ENCODE peak calls at places on chromosomes 6 and 20, in eight cellular contexts. P is GM13976; S is activated CD4-positive, alpha-beta T cell treated with anti-CD3 and anti-CD28 coated beads for 24 hours; H is GM04504; C is tibial nerve; G is NCI-H2081 treated with DMSO at 0.1 percent for 48 hours; K is T-cell; R is nephron progenitor cell. I is an unnamed sample.

GRCh38 chr6:4405609-4406212 is 270.3 kb upstream of the ECI2 start:
- DNase-seq in C (no peak), H (no peak), K (no peak), R (peak; percentile 20), S (no peak), P (no peak), G (no peak), I (no peak)

GRCh38 chr6:150435832-150436231 is 67.0 kb downstream of the IYD start:
- DNase-seq in G (no peak), K (no peak), H (no peak), R (no peak), S (no peak), P (no peak), C (no peak), I (no peak)

GRCh38 chr6:149963462-149964242 is at the start of gene ULBP1:
- DNase-seq in C (peak; percentile 78), S (peak; percentile 68), K (peak; percentile 54), G (peak; percentile 18), H (peak; percentile 83), P (peak; percentile 78), R (peak; percentile 66), I (peak; percentile 49)

GRCh38 chr20:37989601-37990001 is 43.7 kb downstream of the TTI1 start:
- DNase-seq in R (no peak), P (no peak), K (no peak), G (no peak), S (no peak), H (no peak), C (no peak), I (no peak)

GRCh38 chr6:81169166-81169565 is 583.3 kb downstream of the TENT5A start:
- DNase-seq in H (peak; percentile 9), S (no peak), K (no peak), R (no peak), P (no peak), C (no peak), G (no peak), I (no peak)

GRCh38 chr6:14784596-14785360 is 461.1 kb upstream of the JARID2 start:
- DNase-seq in S (peak; percentile 12), C (no peak), K (peak; percentile 25), H (no peak), G (peak; percentile 24), P (no peak), R (no peak), I (no peak)

GRCh38 chr20:48366230-48366629 is 461.6 kb downstream of the PREX1 start:
- DNase-seq in K (no peak), C (no peak), R (no peak), S (no peak), G (no peak), H (no peak), P (no peak), I (no peak)

GRCh38 chr6:143223895-143224294 is 163.2 kb downstream of the AIG1 start:
- DNase-seq in H (no peak), P (no peak), C (peak; percentile 16), G (no peak), R (peak; percentile 5), K (no peak), S (no peak), I (no peak)

GRCh38 chr6:125944434-125944816 is 12.1 kb upstream of the HINT3 start:
- DNase-seq in H (no peak), G (no peak), K (no peak), P (no peak), C (peak; percentile 68), S (no peak), R (no peak), I (no peak)

I was measured in NCI-H1417 treated with DMSO at 0.1 percent for 48 hours.